ENCODE peak calls at places on chromosomes 5 and 9, in ten cellular contexts. U is HS-27A; L is C1 segment of cervical spinal cord; Z is activated naive CD4-positive, alpha-beta T cell; T is NAMALWA; J is neuronal stem cell; M is T follicular helper cell; Q is T-helper 9 cell; V is myocyte; I is amniotic epithelial cell. W is an unnamed sample.

GRCh38 chr5:912356-913091 is 19.8 kb downstream of the TRIP13 start:
- DNase-seq in J (peak), L (no peak), U (no peak), Z (no peak), T (peak), Q (peak), M (peak), I (peak), V (peak), W (peak)

GRCh38 chr9:34554211-34555001 is 31.6 kb upstream of the ENHO start:
- DNase-seq in Q (no peak), U (no peak), L (no peak), J (no peak), Z (no peak), V (peak), T (no peak), M (no peak), I (no peak), W (no peak)

GRCh38 chr9:15501179-15501578 is 9.6 kb downstream of the PSIP1 start:
- DNase-seq in Q (no peak), V (no peak), L (no peak), Z (no peak), J (no peak), T (no peak), I (no peak), M (no peak), U (no peak), W (peak)

GRCh38 chr9:79287881-79288280 is 283.9 kb upstream of the TLE4 start:
- DNase-seq in J (no peak), Q (no peak), I (no peak), U (no peak), Z (no peak), V (no peak), L (no peak), T (no peak), M (no peak), W (no peak)

GRCh38 chr9:112439825-112440224 is 46.8 kb upstream of the KIAA1958 start:
- DNase-seq in I (no peak), U (no peak), L (no peak), Q (no peak), T (no peak), J (no peak), Z (no peak), V (no peak), M (no peak), W (no peak)

GRCh38 chr5:131759704-131760103 is 37.1 kb downstream of the FNIP1 start:
- DNase-seq in U (no peak), J (no peak), L (no peak), T (no peak), Q (no peak), M (no peak), V (no peak), Z (no peak), I (no peak), W (no peak)

GRCh38 chr5:1311443-1312055 is 16.7 kb upstream of the TERT start:
- DNase-seq in Q (no peak), J (no peak), V (no peak), Z (no peak), T (no peak), I (no peak), L (no peak), U (no peak), M (no peak), W (no peak)

GRCh38 chr5:55983986-55984385 is 10.8 kb downstream of the IL6ST start:
- DNase-seq in T (no peak), Z (no peak), V (no peak), L (no peak), M (no peak), U (no peak), J (no peak), I (no peak), Q (no peak), W (no peak)

GRCh38 chr9:107435415-107435814 is 54.2 kb downstream of the KLF4 start:
- DNase-seq in U (no peak), I (no peak), T (no peak), L (no peak), Q (no peak), M (no peak), Z (no peak), J (no peak), V (no peak), W (no peak)

GRCh38 chr5:75952963-75953362 is 130.2 kb upstream of the SV2C start:
- DNase-seq in U (no peak), I (no peak), L (no peak), Q (no peak), J (no peak), V (no peak), M (no peak), T (no peak), Z (no peak), W (no peak)

GRCh38 chr5:54302267-54302687 is 8.1 kb downstream of the ARL15 start:
- DNase-seq in L (no peak), Z (no peak), V (peak), I (peak), M (no peak), J (no peak), T (no peak), U (no peak), Q (no peak), W (no peak)

GRCh38 chr5:80059354-80059980 is 24.3 kb downstream of the THBS4 start:
- DNase-seq in L (no peak), T (no peak), U (no peak), V (no peak), M (no peak), Z (no peak), I (peak), Q (no peak), J (no peak), W (no peak)

GRCh38 chr5:54313311-54314270 is 3.2 kb upstream of the ARL15 start:
- DNase-seq in V (no peak), Z (no peak), Q (no peak), J (no peak), T (no peak), I (peak), U (no peak), M (no peak), L (no peak), W (no peak)

GRCh38 chr5:57698785-57699184 is 216.2 kb upstream of the ACTBL2 start:
- DNase-seq in T (no peak), U (no peak), L (no peak), Q (no peak), J (peak), I (no peak), M (no peak), V (no peak), Z (no peak), W (peak)

GRCh38 chr5:320524-321232 is 836 bp upstream of the AHRR start:
- DNase-seq in J (no peak), U (no peak), I (no peak), Q (no peak), Z (no peak), M (no peak), T (no peak), L (no peak), V (no peak), W (no peak)

GRCh38 chr9:78786794-78787193 is 489.9 kb downstream of the PSAT1 start:
- DNase-seq in U (peak), Q (no peak), T (no peak), M (no peak), Z (no peak), V (no peak), J (no peak), I (peak), L (no peak), W (peak)

GRCh38 chr9:119844431-119844830 is 475.2 kb upstream of the BRINP1 start:
- DNase-seq in U (no peak), V (no peak), T (no peak), J (no peak), Z (no peak), I (no peak), M (no peak), L (no peak), Q (no peak), W (no peak)

GRCh38 chr9:115884846-115885245 is 268.7 kb upstream of the PAPPA start:
- DNase-seq in I (no peak), Q (no peak), Z (no peak), U (no peak), J (no peak), T (no peak), M (no peak), V (peak), L (no peak), W (no peak)

GRCh38 chr5:116075117-116075910 is 9.5 kb upstream of the COMMD10 start:
- DNase-seq in J (no peak), V (peak), M (no peak), Z (no peak), T (peak), Q (no peak), L (no peak), U (no peak), I (peak), W (no peak)

GRCh38 chr5:124740991-124741583 is 5.4 kb downstream of the ZNF608 start:
- DNase-seq in V (no peak), I (peak), Q (no peak), J (no peak), L (no peak), U (no peak), Z (no peak), M (no peak), T (peak), W (no peak)

GRCh38 chr9:98381311-98382103 is 126.1 kb upstream of the TBC1D2 start:
- DNase-seq in V (no peak), Q (no peak), T (peak), L (no peak), I (no peak), M (no peak), U (no peak), J (no peak), Z (no peak), W (no peak)

GRCh38 chr9:135968601-135969000 is 7.4 kb upstream of the UBAC1 start:
- DNase-seq in I (no peak), Z (no peak), L (no peak), V (no peak), J (no peak), U (no peak), M (no peak), T (no peak), Q (no peak), W (peak)

GRCh38 chr5:35183243-35183955 is 46.9 kb downstream of the PRLR start:
- DNase-seq in I (peak), M (no peak), Z (no peak), T (peak), U (peak), Q (no peak), L (no peak), V (peak), J (peak), W (peak)

GRCh38 chr9:111516061-111516465 is 8.9 kb upstream of the ZNF483 start:
- DNase-seq in U (no peak), L (no peak), M (no peak), Z (no peak), J (no peak), T (peak), V (no peak), Q (no peak), I (peak), W (no peak)

GRCh38 chr5:151880304-151880703 is 44.3 kb downstream of the GLRA1 start:
- DNase-seq in U (no peak), M (no peak), Q (no peak), Z (no peak), L (peak), J (no peak), I (no peak), T (no peak), V (peak), W (no peak)

GRCh38 chr9:121246821-121247511 is 21.0 kb upstream of the GSN start:
- DNase-seq in Q (no peak), Z (no peak), J (no peak), M (no peak), L (no peak), V (peak), U (no peak), T (no peak), I (peak), W (no peak)

GRCh38 chr5:37833990-37834389 is 5.9 kb downstream of the GDNF start:
- DNase-seq in L (no peak), M (no peak), Q (no peak), V (no peak), J (no peak), U (no peak), I (no peak), Z (no peak), T (no peak), W (no peak)

GRCh38 chr5:39117401-39117800 is 43.2 kb upstream of the RICTOR start:
- DNase-seq in J (no peak), L (no peak), Z (no peak), T (no peak), V (no peak), U (no peak), Q (no peak), I (no peak), M (no peak), W (peak)

GRCh38 chr5:132476853-132477729 is 13.5 kb downstream of the IRF1 start:
- DNase-seq in M (no peak), U (no peak), T (no peak), Q (no peak), Z (no peak), I (no peak), J (no peak), V (no peak), L (no peak), W (no peak)

GRCh38 chr5:113487779-113488644 is at the start of gene MCC:
- DNase-seq in U (peak), T (no peak), Z (no peak), L (peak), V (peak), M (peak), I (peak), J (peak), Q (peak), W (peak)